ENCODE peak calls at places on chromosomes 12 and 14, in five cellular contexts. One of them, this sample, is unnamed.

GRCh38 chr12:16833376-16833775 is 227.4 kb upstream of the LMO3 start:
- DNase-seq in HepG2: no peak
- DNase-seq in HEK293T: no peak
- DNase-seq in K562: no peak
- DNase-seq in GM12878: peak; percentile 33
- DNase-seq in this sample: no peak

GRCh38 chr12:95304673-95305198 is 87.1 kb downstream of the VEZT start:
- DNase-seq in GM12878: no peak
- DNase-seq in K562: no peak
- DNase-seq in HepG2: no peak
- DNase-seq in HEK293T: no peak
- DNase-seq in this sample: no peak

GRCh38 chr12:15590180-15590826 is 198.9 kb downstream of the EPS8 start:
- DNase-seq in GM12878: peak; percentile 46
- DNase-seq in K562: peak; percentile 48
- DNase-seq in HepG2: peak; percentile 70
- DNase-seq in HEK293T: peak; percentile 76
- DNase-seq in this sample: peak; percentile 67

GRCh38 chr12:22653075-22653474 is 28.1 kb downstream of the ETNK1 start:
- DNase-seq in HEK293T: no peak
- DNase-seq in K562: no peak
- DNase-seq in HepG2: no peak
- DNase-seq in GM12878: no peak
- DNase-seq in this sample: no peak

GRCh38 chr12:5280091-5280490 is 151.8 kb upstream of the NTF3 start:
- DNase-seq in K562: no peak
- DNase-seq in HepG2: no peak
- DNase-seq in HEK293T: no peak
- DNase-seq in GM12878: no peak
- DNase-seq in this sample: no peak

GRCh38 chr14:72978856-72979255 is 48.0 kb downstream of the ZFYVE1 start:
- DNase-seq in HEK293T: no peak
- DNase-seq in GM12878: no peak
- DNase-seq in HepG2: no peak
- DNase-seq in K562: no peak
- DNase-seq in this sample: no peak

GRCh38 chr14:90382491-90383125 is 14.2 kb upstream of the CALM1 start:
- DNase-seq in HEK293T: peak; percentile 63
- DNase-seq in K562: peak; percentile 9
- DNase-seq in HepG2: peak; percentile 52
- DNase-seq in GM12878: no peak
- DNase-seq in this sample: peak; percentile 24

GRCh38 chr12:6560501-6561205 is 4.8 kb upstream of the IFFO1 start:
- DNase-seq in HEK293T: no peak
- DNase-seq in K562: no peak
- DNase-seq in HepG2: no peak
- DNase-seq in GM12878: no peak
- DNase-seq in this sample: no peak

GRCh38 chr14:41891624-41892023 is 284.9 kb downstream of the LRFN5 start:
- DNase-seq in GM12878: no peak
- DNase-seq in HEK293T: no peak
- DNase-seq in HepG2: no peak
- DNase-seq in K562: no peak
- DNase-seq in this sample: no peak

GRCh38 chr12:90939382-90939781 is 15.6 kb downstream of the CCER1 start:
- DNase-seq in GM12878: no peak
- DNase-seq in HEK293T: no peak
- DNase-seq in HepG2: no peak
- DNase-seq in K562: no peak
- DNase-seq in this sample: no peak

GRCh38 chr12:29581641-29582040 is 84.2 kb upstream of the OVCH1 start:
- DNase-seq in HEK293T: no peak
- DNase-seq in HepG2: no peak
- DNase-seq in GM12878: no peak
- DNase-seq in K562: no peak
- DNase-seq in this sample: no peak

GRCh38 chr12:30622509-30622908 is 73.2 kb downstream of the IPO8 start:
- DNase-seq in HEK293T: no peak
- DNase-seq in K562: no peak
- DNase-seq in HepG2: no peak
- DNase-seq in GM12878: peak; percentile 9
- DNase-seq in this sample: no peak

GRCh38 chr12:121533391-121534090 is 47.3 kb downstream of the KDM2B start:
- DNase-seq in HepG2: no peak
- DNase-seq in HEK293T: no peak
- DNase-seq in K562: no peak
- DNase-seq in GM12878: no peak
- DNase-seq in this sample: no peak

GRCh38 chr12:27034607-27035293 is 12.4 kb downstream of the MED21 start:
- DNase-seq in HEK293T: no peak
- DNase-seq in HepG2: no peak
- DNase-seq in K562: no peak
- DNase-seq in GM12878: no peak
- DNase-seq in this sample: no peak

GRCh38 chr12:78977463-78977862 is 112.9 kb downstream of the SYT1 start:
- DNase-seq in HepG2: no peak
- DNase-seq in K562: no peak
- DNase-seq in GM12878: no peak
- DNase-seq in HEK293T: no peak
- DNase-seq in this sample: no peak

GRCh38 chr14:61894452-61895077 is 132.3 kb downstream of the SNAPC1 start:
- DNase-seq in HepG2: peak; percentile 41
- DNase-seq in GM12878: no peak
- DNase-seq in K562: peak; percentile 53
- DNase-seq in HEK293T: peak; percentile 72
- DNase-seq in this sample: peak; percentile 67

GRCh38 chr14:37270629-37271028 is 72.9 kb downstream of the MIPOL1 start:
- DNase-seq in K562: no peak
- DNase-seq in HepG2: peak; percentile 42
- DNase-seq in GM12878: no peak
- DNase-seq in HEK293T: no peak
- DNase-seq in this sample: no peak

GRCh38 chr12:11884661-11885060 is 186.1 kb upstream of the BCL2L14 start:
- DNase-seq in K562: no peak
- DNase-seq in GM12878: no peak
- DNase-seq in HEK293T: no peak
- DNase-seq in HepG2: peak; percentile 33
- DNase-seq in this sample: no peak

GRCh38 chr12:39372929-39373328 is 70.0 kb downstream of the KIF21A start:
- DNase-seq in K562: no peak
- DNase-seq in HEK293T: no peak
- DNase-seq in HepG2: no peak
- DNase-seq in GM12878: peak; percentile 61
- DNase-seq in this sample: no peak

GRCh38 chr12:22275847-22276246 is 58.7 kb downstream of the ST8SIA1 start:
- DNase-seq in GM12878: no peak
- DNase-seq in HepG2: no peak
- DNase-seq in K562: no peak
- DNase-seq in HEK293T: no peak
- DNase-seq in this sample: no peak

GRCh38 chr12:12387521-12387920 is 30.6 kb downstream of the BORCS5 start:
- DNase-seq in HepG2: no peak
- DNase-seq in HEK293T: no peak
- DNase-seq in GM12878: no peak
- DNase-seq in K562: no peak
- DNase-seq in this sample: no peak

GRCh38 chr14:106843951-106844483 is 1317.6 kb downstream of the TMEM121 start:
- DNase-seq in HEK293T: no peak
- DNase-seq in GM12878: no peak
- DNase-seq in K562: no peak
- DNase-seq in HepG2: no peak
- DNase-seq in this sample: peak; percentile 13

GRCh38 chr12:11731042-11731357 is 81.5 kb downstream of the ETV6 start:
- DNase-seq in HEK293T: no peak
- DNase-seq in HepG2: no peak
- DNase-seq in GM12878: no peak
- DNase-seq in K562: no peak
- DNase-seq in this sample: no peak

GRCh38 chr14:89641495-89642162 is 224.6 kb upstream of the FOXN3 start:
- DNase-seq in HEK293T: no peak
- DNase-seq in GM12878: peak; percentile 79
- DNase-seq in HepG2: peak; percentile 66
- DNase-seq in K562: no peak
- DNase-seq in this sample: no peak

GRCh38 chr14:87186745-87187144 is 806.2 kb downstream of the GALC start:
- DNase-seq in HepG2: no peak
- DNase-seq in HEK293T: no peak
- DNase-seq in K562: no peak
- DNase-seq in GM12878: no peak
- DNase-seq in this sample: no peak

DNA sequence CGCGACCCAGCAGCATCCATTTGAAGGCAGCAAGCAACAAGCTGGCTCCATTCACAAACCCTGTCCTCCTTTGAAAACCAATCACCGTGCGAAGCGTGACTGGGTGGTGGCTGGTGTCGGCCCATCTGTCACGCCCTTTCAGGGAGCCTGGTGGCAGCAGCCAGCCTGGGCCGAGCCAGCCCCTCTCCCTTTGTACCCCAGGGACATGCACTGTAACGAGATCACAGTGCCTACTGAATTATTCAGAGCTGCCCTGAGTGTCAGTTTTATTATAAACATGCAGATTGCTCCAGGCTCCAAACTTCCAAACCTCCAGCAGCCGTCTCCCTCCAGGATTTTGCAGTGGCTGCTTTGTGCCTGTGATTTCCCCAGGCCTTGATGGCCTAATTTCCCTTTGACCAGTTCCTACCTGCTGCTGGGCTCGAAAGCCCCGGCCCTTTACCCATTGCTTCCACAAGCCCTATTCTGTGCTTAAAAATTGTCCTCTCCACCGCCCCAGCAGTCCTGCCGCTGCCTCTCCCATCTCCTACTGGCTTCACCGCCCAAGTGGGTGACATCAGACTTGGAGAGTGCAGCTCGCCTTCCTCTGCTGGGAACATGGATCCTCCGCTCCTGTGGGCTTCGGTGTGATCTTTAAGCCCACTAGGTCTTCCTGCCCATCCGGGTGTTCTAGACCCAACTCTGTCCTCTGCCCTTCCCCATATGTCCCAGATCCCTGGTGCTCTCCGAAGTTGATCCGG is 22.5 kb upstream of the CTDSP2 start:
- DNase-seq in GM12878: no peak
- DNase-seq in K562: no peak
- DNase-seq in HepG2: no peak
- DNase-seq in HEK293T: no peak
- DNase-seq in this sample: peak; percentile 67
- TF ChIP-seq FOXM1 in GM12878: no peak
- TF ChIP-seq FOXM1 in K562: no peak
- TF ChIP-seq FOXM1 in HepG2: no peak
- TF ChIP-seq FOXM1 in HEK293T: no peak
- TF ChIP-seq FOXM1 in this sample: no peak

GRCh38 chr14:25231006-25231405 is 181.1 kb upstream of the STXBP6 start:
- DNase-seq in HepG2: no peak
- DNase-seq in HEK293T: no peak
- DNase-seq in GM12878: no peak
- DNase-seq in K562: no peak
- DNase-seq in this sample: no peak
- TF ChIP-seq FOXM1 in HepG2: no peak
- TF ChIP-seq FOXM1 in HEK293T: no peak
- TF ChIP-seq FOXM1 in GM12878: no peak
- TF ChIP-seq FOXM1 in K562: no peak
- TF ChIP-seq FOXM1 in this sample: no peak

GRCh38 chr14:104545151-104545931 is 34.2 kb upstream of the C14orf180 start:
- DNase-seq in HepG2: no peak
- DNase-seq in HEK293T: no peak
- DNase-seq in K562: no peak
- DNase-seq in GM12878: no peak
- DNase-seq in this sample: no peak
- TF ChIP-seq FOXM1 in HepG2: no peak
- TF ChIP-seq FOXM1 in HEK293T: no peak
- TF ChIP-seq FOXM1 in K562: no peak
- TF ChIP-seq FOXM1 in GM12878: no peak
- TF ChIP-seq FOXM1 in this sample: no peak

DNA sequence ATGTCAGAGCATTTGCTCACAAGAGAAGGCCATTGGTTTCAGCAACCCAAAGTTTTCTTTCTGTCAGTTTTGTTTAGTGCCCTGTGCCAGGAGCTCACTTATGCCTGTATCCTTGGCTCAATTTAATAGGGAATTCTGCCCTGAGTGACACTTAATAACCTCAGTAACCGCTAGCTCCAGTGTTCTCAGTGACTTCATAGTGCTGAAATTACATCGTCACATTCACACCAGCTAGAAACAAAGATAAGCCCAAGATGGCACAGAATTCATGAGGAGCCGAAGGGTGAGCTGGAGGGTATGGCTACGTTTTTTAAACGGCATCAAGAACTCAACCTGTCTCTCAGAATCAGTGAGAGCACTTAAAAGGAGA is 37.1 kb downstream of the PTGER2 start:
- DNase-seq in HEK293T: no peak
- DNase-seq in HepG2: no peak
- DNase-seq in K562: no peak
- DNase-seq in GM12878: no peak
- DNase-seq in this sample: no peak
- TF ChIP-seq FOXM1 in HEK293T: no peak
- TF ChIP-seq FOXM1 in HepG2: no peak
- TF ChIP-seq FOXM1 in K562: no peak
- TF ChIP-seq FOXM1 in GM12878: no peak
- TF ChIP-seq FOXM1 in this sample: no peak

GRCh38 chr12:116964740-116965090 is 54.0 kb downstream of the FBXW8 start:
- DNase-seq in GM12878: no peak
- DNase-seq in HEK293T: no peak
- DNase-seq in K562: no peak
- DNase-seq in HepG2: no peak
- DNase-seq in this sample: no peak
- TF ChIP-seq FOXM1 in GM12878: no peak
- TF ChIP-seq FOXM1 in HEK293T: no peak
- TF ChIP-seq FOXM1 in K562: no peak
- TF ChIP-seq FOXM1 in HepG2: no peak
- TF ChIP-seq FOXM1 in this sample: no peak